ENCODE peak calls at places on chromosomes 5 and 9, in six cellular contexts. One of them, this sample, is unnamed.
A peak's percentile ranks its signal among the peaks of the same experiment; 100 is the strongest.

GRCh38 chr5:137086289-137086838 is 412.8 kb downstream of the SPOCK1 start:
- DNase-seq in WTC11: no peak
- DNase-seq in ascending aorta: no peak
- DNase-seq in NCI-H1436 treated with DMSO at 0.1 percent for 48 hours: no peak
- DNase-seq in HEK293T: no peak
- DNase-seq in GDM1: no peak
- DNase-seq in this sample: no peak

GRCh38 chr9:99105152-99106043 is 485 bp downstream of the TGFBR1 start:
- DNase-seq in WTC11: peak; percentile 60
- DNase-seq in ascending aorta: peak; percentile 90
- DNase-seq in NCI-H1436 treated with DMSO at 0.1 percent for 48 hours: no peak
- DNase-seq in HEK293T: peak; percentile 58
- DNase-seq in GDM1: no peak
- DNase-seq in this sample: peak; percentile 74

GRCh38 chr5:3345195-3345594 is 250.4 kb upstream of the IRX1 start:
- DNase-seq in WTC11: no peak
- DNase-seq in ascending aorta: peak; percentile 49
- DNase-seq in NCI-H1436 treated with DMSO at 0.1 percent for 48 hours: no peak
- DNase-seq in HEK293T: no peak
- DNase-seq in GDM1: no peak
- DNase-seq in this sample: no peak

GRCh38 chr5:173535976-173536639 is 80.3 kb downstream of the BOD1 start:
- DNase-seq in WTC11: no peak
- DNase-seq in ascending aorta: no peak
- DNase-seq in NCI-H1436 treated with DMSO at 0.1 percent for 48 hours: no peak
- DNase-seq in HEK293T: no peak
- DNase-seq in GDM1: no peak
- DNase-seq in this sample: no peak

GRCh38 chr9:108397286-108397685 is 458.5 kb downstream of the ACTL7B start:
- DNase-seq in WTC11: no peak
- DNase-seq in ascending aorta: no peak
- DNase-seq in NCI-H1436 treated with DMSO at 0.1 percent for 48 hours: no peak
- DNase-seq in HEK293T: no peak
- DNase-seq in GDM1: no peak
- DNase-seq in this sample: no peak

GRCh38 chr5:55675119-55675518 is 37.0 kb downstream of the SLC38A9 start:
- DNase-seq in WTC11: no peak
- DNase-seq in ascending aorta: no peak
- DNase-seq in NCI-H1436 treated with DMSO at 0.1 percent for 48 hours: no peak
- DNase-seq in HEK293T: no peak
- DNase-seq in GDM1: no peak
- DNase-seq in this sample: peak; percentile 69

GRCh38 chr5:119355636-119356383 is at the start of gene TNFAIP8:
- DNase-seq in WTC11: peak; percentile 63
- DNase-seq in ascending aorta: peak; percentile 83
- DNase-seq in NCI-H1436 treated with DMSO at 0.1 percent for 48 hours: no peak
- DNase-seq in HEK293T: peak; percentile 68
- DNase-seq in GDM1: no peak
- DNase-seq in this sample: peak; percentile 58

GRCh38 chr9:90846770-90847419 is 45.3 kb downstream of the SYK start:
- DNase-seq in WTC11: no peak
- DNase-seq in ascending aorta: no peak
- DNase-seq in NCI-H1436 treated with DMSO at 0.1 percent for 48 hours: no peak
- DNase-seq in HEK293T: no peak
- DNase-seq in GDM1: no peak
- DNase-seq in this sample: no peak

GRCh38 chr9:132875159-132875558 is 2.9 kb downstream of the AK8 start:
- DNase-seq in WTC11: no peak
- DNase-seq in ascending aorta: no peak
- DNase-seq in NCI-H1436 treated with DMSO at 0.1 percent for 48 hours: no peak
- DNase-seq in HEK293T: no peak
- DNase-seq in GDM1: no peak
- DNase-seq in this sample: no peak

GRCh38 chr9:79111653-79112052 is 460.1 kb upstream of the TLE4 start:
- DNase-seq in WTC11: no peak
- DNase-seq in ascending aorta: no peak
- DNase-seq in NCI-H1436 treated with DMSO at 0.1 percent for 48 hours: no peak
- DNase-seq in HEK293T: no peak
- DNase-seq in GDM1: no peak
- DNase-seq in this sample: no peak

GRCh38 chr9:91188719-91189590 is 172.8 kb downstream of the AUH start:
- DNase-seq in WTC11: no peak
- DNase-seq in ascending aorta: peak; percentile 55
- DNase-seq in NCI-H1436 treated with DMSO at 0.1 percent for 48 hours: no peak
- DNase-seq in HEK293T: no peak
- DNase-seq in GDM1: no peak
- DNase-seq in this sample: no peak

GRCh38 chr9:69657269-69657668 is 14.9 kb downstream of the APBA1 start:
- DNase-seq in WTC11: no peak
- DNase-seq in ascending aorta: no peak
- DNase-seq in NCI-H1436 treated with DMSO at 0.1 percent for 48 hours: no peak
- DNase-seq in HEK293T: no peak
- DNase-seq in GDM1: no peak
- DNase-seq in this sample: no peak

GRCh38 chr5:66958984-66959641 is 237.5 kb downstream of the CD180 start:
- DNase-seq in WTC11: peak; percentile 15
- DNase-seq in ascending aorta: peak; percentile 71
- DNase-seq in NCI-H1436 treated with DMSO at 0.1 percent for 48 hours: no peak
- DNase-seq in HEK293T: peak; percentile 21
- DNase-seq in GDM1: no peak
- DNase-seq in this sample: peak; percentile 85

GRCh38 chr5:43010956-43011355 is 29.2 kb downstream of the ANXA2R start:
- DNase-seq in WTC11: no peak
- DNase-seq in ascending aorta: no peak
- DNase-seq in NCI-H1436 treated with DMSO at 0.1 percent for 48 hours: no peak
- DNase-seq in HEK293T: no peak
- DNase-seq in GDM1: no peak
- DNase-seq in this sample: peak; percentile 34